ENCODE peak calls at places on chromosomes 6 and 20, in eight cellular contexts. One of them, this sample, is unnamed.

GRCh38 chr20:20568604-20569205 is 143.7 kb downstream of the RALGAPA2 start:
- DNase-seq in AG09309: peak
- DNase-seq in breast epithelium: no peak
- DNase-seq in PC-3: peak
- DNase-seq in colonic mucosa: no peak
- DNase-seq in HFFc6: peak
- DNase-seq in A549: peak
- DNase-seq in stomach: no peak
- DNase-seq in this sample: no peak

GRCh38 chr6:65055545-65055944 is 651.5 kb downstream of the EYS start:
- DNase-seq in HFFc6: no peak
- DNase-seq in PC-3: no peak
- DNase-seq in AG09309: no peak
- DNase-seq in breast epithelium: no peak
- DNase-seq in stomach: no peak
- DNase-seq in colonic mucosa: no peak
- DNase-seq in A549: no peak
- DNase-seq in this sample: no peak

GRCh38 chr20:4546786-4547185 is 174.9 kb upstream of the PRND start:
- DNase-seq in HFFc6: peak
- DNase-seq in colonic mucosa: no peak
- DNase-seq in stomach: no peak
- DNase-seq in PC-3: peak
- DNase-seq in AG09309: peak
- DNase-seq in breast epithelium: no peak
- DNase-seq in A549: peak
- DNase-seq in this sample: no peak

GRCh38 chr6:4640139-4640538 is 136.1 kb upstream of the CDYL start:
- DNase-seq in A549: no peak
- DNase-seq in colonic mucosa: no peak
- DNase-seq in breast epithelium: no peak
- DNase-seq in AG09309: no peak
- DNase-seq in PC-3: peak
- DNase-seq in HFFc6: peak
- DNase-seq in stomach: no peak
- DNase-seq in this sample: no peak

GRCh38 chr6:129730477-129731165 is 20.6 kb upstream of the ARHGAP18 start:
- DNase-seq in PC-3: peak
- DNase-seq in A549: peak
- DNase-seq in stomach: no peak
- DNase-seq in colonic mucosa: no peak
- DNase-seq in HFFc6: peak
- DNase-seq in breast epithelium: no peak
- DNase-seq in AG09309: no peak
- DNase-seq in this sample: no peak

GRCh38 chr6:142884214-142885035 is 60.6 kb downstream of the HIVEP2 start:
- DNase-seq in stomach: no peak
- DNase-seq in PC-3: no peak
- DNase-seq in colonic mucosa: no peak
- DNase-seq in AG09309: no peak
- DNase-seq in HFFc6: no peak
- DNase-seq in breast epithelium: no peak
- DNase-seq in A549: no peak
- DNase-seq in this sample: no peak

GRCh38 chr6:152232494-152233151 is 404.5 kb downstream of the SYNE1 start:
- DNase-seq in colonic mucosa: no peak
- DNase-seq in HFFc6: peak
- DNase-seq in A549: no peak
- DNase-seq in AG09309: no peak
- DNase-seq in stomach: no peak
- DNase-seq in PC-3: no peak
- DNase-seq in breast epithelium: no peak
- DNase-seq in this sample: no peak

GRCh38 chr6:131765081-131765852 is 42.6 kb upstream of the ENPP1 start:
- DNase-seq in stomach: no peak
- DNase-seq in AG09309: peak
- DNase-seq in colonic mucosa: no peak
- DNase-seq in A549: no peak
- DNase-seq in HFFc6: peak
- DNase-seq in breast epithelium: peak
- DNase-seq in PC-3: no peak
- DNase-seq in this sample: no peak

GRCh38 chr6:143286280-143286795 is 164.2 kb downstream of the ADAT2 start:
- DNase-seq in PC-3: no peak
- DNase-seq in colonic mucosa: no peak
- DNase-seq in AG09309: no peak
- DNase-seq in breast epithelium: peak
- DNase-seq in HFFc6: no peak
- DNase-seq in A549: no peak
- DNase-seq in stomach: no peak
- DNase-seq in this sample: no peak

GRCh38 chr20:34528921-34529297 is 12.7 kb downstream of the DYNLRB1 start:
- DNase-seq in A549: no peak
- DNase-seq in breast epithelium: peak
- DNase-seq in PC-3: no peak
- DNase-seq in colonic mucosa: no peak
- DNase-seq in HFFc6: no peak
- DNase-seq in stomach: peak
- DNase-seq in AG09309: no peak
- DNase-seq in this sample: peak

GRCh38 chr20:53157443-53158408 is 185.6 kb downstream of the TSHZ2 start:
- DNase-seq in PC-3: peak
- DNase-seq in AG09309: peak
- DNase-seq in A549: peak
- DNase-seq in colonic mucosa: peak
- DNase-seq in HFFc6: peak
- DNase-seq in stomach: peak
- DNase-seq in breast epithelium: no peak
- DNase-seq in this sample: peak

GRCh38 chr6:167824591-167825041 is 2.1 kb upstream of the AFDN start:
- DNase-seq in AG09309: no peak
- DNase-seq in stomach: no peak
- DNase-seq in A549: no peak
- DNase-seq in breast epithelium: no peak
- DNase-seq in colonic mucosa: no peak
- DNase-seq in PC-3: no peak
- DNase-seq in HFFc6: peak
- DNase-seq in this sample: no peak

GRCh38 chr6:14917101-14917500 is 328.8 kb upstream of the JARID2 start:
- DNase-seq in HFFc6: peak
- DNase-seq in breast epithelium: no peak
- DNase-seq in PC-3: peak
- DNase-seq in AG09309: peak
- DNase-seq in A549: no peak
- DNase-seq in stomach: no peak
- DNase-seq in colonic mucosa: no peak
- DNase-seq in this sample: no peak

GRCh38 chr6:157486632-157487031 is 105.6 kb downstream of the ZDHHC14 start:
- DNase-seq in AG09309: no peak
- DNase-seq in breast epithelium: no peak
- DNase-seq in colonic mucosa: peak
- DNase-seq in stomach: no peak
- DNase-seq in HFFc6: no peak
- DNase-seq in A549: no peak
- DNase-seq in PC-3: no peak
- DNase-seq in this sample: no peak

DNA sequence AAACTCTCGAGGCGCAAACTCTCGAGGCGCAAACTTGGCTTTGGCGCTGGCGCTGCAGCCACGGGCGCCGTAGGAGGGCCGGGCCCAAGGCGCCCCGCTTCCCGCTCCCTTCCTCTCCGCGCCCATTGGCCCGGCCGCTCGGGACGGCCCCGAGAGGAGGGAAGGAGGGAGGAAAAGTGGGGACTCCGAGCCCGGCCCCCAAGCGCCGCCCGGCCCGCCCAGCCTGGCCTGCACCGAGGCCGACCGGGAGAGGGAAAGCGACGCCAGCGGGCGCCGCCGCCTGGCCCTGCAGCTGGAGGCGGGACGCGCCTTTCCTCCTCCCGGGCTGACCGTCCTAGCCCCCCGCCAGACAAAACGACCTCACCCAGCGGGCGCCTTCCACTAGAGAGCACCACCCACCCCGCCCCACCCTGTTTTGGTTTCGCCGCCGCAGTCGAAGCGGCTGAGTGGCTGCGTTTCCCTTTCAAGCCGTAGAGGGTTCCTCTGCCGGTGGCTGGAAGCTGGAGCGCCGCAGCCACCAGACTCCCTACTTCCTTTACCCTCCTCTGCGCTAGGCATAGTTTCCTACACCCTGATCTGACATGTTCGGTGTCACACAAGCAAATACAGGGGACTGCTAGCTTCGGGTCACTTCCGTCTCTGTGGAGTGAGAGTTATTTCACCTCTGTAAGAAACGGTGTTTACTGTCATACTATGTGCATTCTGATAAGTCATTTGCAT is at the start of gene MBOAT1:
- DNase-seq in colonic mucosa: peak
- DNase-seq in breast epithelium: peak
- DNase-seq in A549: peak
- DNase-seq in stomach: peak
- DNase-seq in AG09309: peak
- DNase-seq in PC-3: peak
- DNase-seq in HFFc6: peak
- DNase-seq in this sample: peak
- TF ChIP-seq CTCF in colonic mucosa: no peak
- TF ChIP-seq CTCF in breast epithelium: no peak
- TF ChIP-seq CTCF in A549: peak
- TF ChIP-seq CTCF in stomach: no peak
- TF ChIP-seq CTCF in AG09309: no peak
- TF ChIP-seq CTCF in PC-3: no peak
- TF ChIP-seq CTCF in HFFc6: peak
- TF ChIP-seq CTCF in this sample: no peak

GRCh38 chr6:17813561-17813960 is 106.8 kb upstream of the NUP153 start:
- DNase-seq in stomach: no peak
- DNase-seq in HFFc6: no peak
- DNase-seq in PC-3: no peak
- DNase-seq in breast epithelium: no peak
- DNase-seq in A549: no peak
- DNase-seq in colonic mucosa: no peak
- DNase-seq in AG09309: no peak
- DNase-seq in this sample: no peak

GRCh38 chr6:17820055-17820454 is 113.3 kb upstream of the NUP153 start:
- DNase-seq in breast epithelium: no peak
- DNase-seq in HFFc6: no peak
- DNase-seq in A549: no peak
- DNase-seq in colonic mucosa: no peak
- DNase-seq in AG09309: no peak
- DNase-seq in PC-3: peak
- DNase-seq in stomach: no peak
- DNase-seq in this sample: no peak

GRCh38 chr6:17817763-17818162 is 111.0 kb upstream of the NUP153 start:
- DNase-seq in HFFc6: no peak
- DNase-seq in stomach: no peak
- DNase-seq in AG09309: no peak
- DNase-seq in A549: no peak
- DNase-seq in colonic mucosa: no peak
- DNase-seq in PC-3: no peak
- DNase-seq in breast epithelium: no peak
- DNase-seq in this sample: no peak

GRCh38 chr6:17812311-17812710 is 105.6 kb upstream of the NUP153 start:
- DNase-seq in HFFc6: no peak
- DNase-seq in colonic mucosa: no peak
- DNase-seq in PC-3: no peak
- DNase-seq in A549: no peak
- DNase-seq in breast epithelium: no peak
- DNase-seq in stomach: no peak
- DNase-seq in AG09309: no peak
- DNase-seq in this sample: no peak

GRCh38 chr6:17816921-17817611 is 110.3 kb upstream of the NUP153 start:
- DNase-seq in AG09309: no peak
- DNase-seq in breast epithelium: no peak
- DNase-seq in HFFc6: peak
- DNase-seq in stomach: no peak
- DNase-seq in colonic mucosa: no peak
- DNase-seq in PC-3: peak
- DNase-seq in A549: peak
- DNase-seq in this sample: no peak
- TF ChIP-seq CTCF in AG09309: peak
- TF ChIP-seq CTCF in breast epithelium: no peak
- TF ChIP-seq CTCF in HFFc6: peak
- TF ChIP-seq CTCF in stomach: no peak
- TF ChIP-seq CTCF in colonic mucosa: no peak
- TF ChIP-seq CTCF in PC-3: peak
- TF ChIP-seq CTCF in A549: no peak
- TF ChIP-seq CTCF in this sample: no peak

GRCh38 chr20:1905009-1905408 is 9.8 kb downstream of the SIRPA start:
- DNase-seq in PC-3: no peak
- DNase-seq in colonic mucosa: no peak
- DNase-seq in breast epithelium: no peak
- DNase-seq in stomach: no peak
- DNase-seq in HFFc6: no peak
- DNase-seq in A549: no peak
- DNase-seq in AG09309: no peak
- DNase-seq in this sample: no peak

GRCh38 chr20:1905693-1906092 is 10.5 kb downstream of the SIRPA start:
- DNase-seq in PC-3: no peak
- DNase-seq in colonic mucosa: no peak
- DNase-seq in HFFc6: no peak
- DNase-seq in AG09309: no peak
- DNase-seq in A549: no peak
- DNase-seq in stomach: no peak
- DNase-seq in breast epithelium: no peak
- DNase-seq in this sample: no peak

GRCh38 chr20:1902188-1902587 is 7.0 kb downstream of the SIRPA start:
- DNase-seq in PC-3: no peak
- DNase-seq in colonic mucosa: no peak
- DNase-seq in stomach: no peak
- DNase-seq in A549: no peak
- DNase-seq in HFFc6: no peak
- DNase-seq in breast epithelium: no peak
- DNase-seq in AG09309: no peak
- DNase-seq in this sample: no peak

GRCh38 chr20:1906361-1907051 is 11.3 kb downstream of the SIRPA start:
- DNase-seq in AG09309: no peak
- DNase-seq in colonic mucosa: no peak
- DNase-seq in HFFc6: no peak
- DNase-seq in PC-3: no peak
- DNase-seq in A549: no peak
- DNase-seq in stomach: no peak
- DNase-seq in breast epithelium: no peak
- DNase-seq in this sample: no peak

GRCh38 chr20:1904160-1904559 is 9.0 kb downstream of the SIRPA start:
- DNase-seq in breast epithelium: no peak
- DNase-seq in stomach: no peak
- DNase-seq in PC-3: no peak
- DNase-seq in A549: no peak
- DNase-seq in HFFc6: no peak
- DNase-seq in colonic mucosa: no peak
- DNase-seq in AG09309: no peak
- DNase-seq in this sample: no peak
- TF ChIP-seq CTCF in breast epithelium: no peak
- TF ChIP-seq CTCF in stomach: no peak
- TF ChIP-seq CTCF in PC-3: no peak
- TF ChIP-seq CTCF in A549: no peak
- TF ChIP-seq CTCF in HFFc6: no peak
- TF ChIP-seq CTCF in colonic mucosa: no peak
- TF ChIP-seq CTCF in AG09309: no peak
- TF ChIP-seq CTCF in this sample: no peak

DNA sequence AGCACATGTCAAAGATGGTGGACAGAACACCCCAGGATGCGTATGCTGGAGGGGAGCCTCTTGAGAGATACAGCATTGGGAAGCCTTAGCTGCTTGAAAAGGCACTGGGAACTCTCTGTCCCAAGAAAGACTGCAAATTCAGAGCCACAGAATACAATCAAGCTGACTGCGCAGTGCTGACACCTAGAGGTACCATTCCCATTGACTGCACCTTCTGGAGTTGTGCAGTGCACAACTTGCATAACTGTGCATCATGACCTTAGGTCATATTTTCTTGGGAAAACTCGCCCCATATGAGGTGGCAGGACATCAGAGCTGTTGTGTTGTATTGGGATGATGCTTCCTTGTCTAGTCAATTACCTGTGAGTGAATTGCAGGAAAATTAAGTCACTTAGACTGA is 646.5 kb upstream of the NOX3 start:
- DNase-seq in AG09309: no peak
- DNase-seq in A549: peak
- DNase-seq in colonic mucosa: peak
- DNase-seq in HFFc6: peak
- DNase-seq in breast epithelium: no peak
- DNase-seq in PC-3: peak
- DNase-seq in stomach: no peak
- DNase-seq in this sample: no peak
- TF ChIP-seq CTCF in AG09309: no peak
- TF ChIP-seq CTCF in A549: peak
- TF ChIP-seq CTCF in colonic mucosa: no peak
- TF ChIP-seq CTCF in HFFc6: peak
- TF ChIP-seq CTCF in breast epithelium: no peak
- TF ChIP-seq CTCF in PC-3: peak
- TF ChIP-seq CTCF in stomach: no peak
- TF ChIP-seq CTCF in this sample: no peak

This sample was measured in left lung.